ENCODE peak calls at places on chromosome 19, in four cellular contexts. C, T, H and V are unnamed samples.

GRCh38 chr19:17292301-17293074 is 10.7 kb downstream of the ABHD8 start:
- DNase-seq in C (peak), T (peak), H (peak), V (peak)

GRCh38 chr19:48113190-48113917 is 2.7 kb upstream of the PLA2G4C start:
- DNase-seq in C (no peak), T (no peak), H (no peak), V (no peak)

GRCh38 chr19:51325161-51325979 is 13.9 kb downstream of the IGLON5 start:
- DNase-seq in C (no peak), T (no peak), H (no peak), V (no peak)

GRCh38 chr19:33957804-33958203 is 161.1 kb downstream of the KCTD15 start:
- DNase-seq in C (no peak), T (no peak), H (no peak), V (no peak)

GRCh38 chr19:7159105-7159933 is 89.8 kb downstream of the ZNF557 start:
- DNase-seq in C (peak), T (peak), H (no peak), V (no peak)

GRCh38 chr19:43465468-43466120 is at the start of gene LYPD3:
- DNase-seq in C (no peak), T (no peak), H (no peak), V (no peak)

GRCh38 chr19:28235606-28236125 is 977.3 kb downstream of the UQCRFS1 start:
- DNase-seq in C (no peak), T (no peak), H (no peak), V (no peak)

GRCh38 chr19:7843521-7843920 is 13.5 kb downstream of the EVI5L start:
- DNase-seq in C (no peak), T (no peak), H (no peak), V (no peak)

GRCh38 chr19:51802775-51803174 is 7.8 kb downstream of the FPR3 start:
- DNase-seq in C (no peak), T (no peak), H (no peak), V (no peak)

GRCh38 chr19:33813391-33814101 is 16.9 kb downstream of the KCTD15 start:
- DNase-seq in C (no peak), T (no peak), H (no peak), V (no peak)

GRCh38 chr19:51809787-51810186 is 14.8 kb downstream of the FPR3 start:
- DNase-seq in C (no peak), T (peak), H (no peak), V (no peak)

GRCh38 chr19:12137541-12137940 is 2.6 kb downstream of the ZNF20 start:
- DNase-seq in C (no peak), T (no peak), H (no peak), V (no peak)

GRCh38 chr19:31304877-31305312 is 44.3 kb downstream of the TSHZ3 start:
- DNase-seq in C (no peak), T (no peak), H (no peak), V (no peak)

GRCh38 chr19:9014809-9015208 is 4.6 kb upstream of the MUC16 start:
- DNase-seq in C (no peak), T (no peak), H (no peak), V (no peak)

GRCh38 chr19:21704320-21704719 is 63.1 kb downstream of the ZNF100 start:
- DNase-seq in C (no peak), T (no peak), H (no peak), V (no peak)

GRCh38 chr19:13588953-13589833 is 82.9 kb upstream of the CACNA1A start:
- DNase-seq in C (no peak), T (peak), H (peak), V (peak)

GRCh38 chr19:616276-616675 is 17.1 kb downstream of the POLRMT start:
- DNase-seq in C (no peak), T (no peak), H (no peak), V (no peak)

GRCh38 chr19:31518216-31518615 is 169.0 kb upstream of the TSHZ3 start:
- DNase-seq in C (no peak), T (no peak), H (no peak), V (no peak)

GRCh38 chr19:47497821-47498520 is 14.0 kb upstream of the KPTN start:
- DNase-seq in C (no peak), T (no peak), H (no peak), V (no peak)

GRCh38 chr19:49890349-49891311 is 6.1 kb downstream of the IL4I1 start:
- DNase-seq in C (no peak), T (no peak), H (peak), V (peak)

GRCh38 chr19:17737690-17738153 is 13.6 kb upstream of the FCHO1 start:
- DNase-seq in C (no peak), T (no peak), H (no peak), V (no peak)

GRCh38 chr19:2015611-2015950 is at the start of gene BTBD2:
- DNase-seq in C (no peak), T (peak), H (no peak), V (no peak)

GRCh38 chr19:2014081-2014693 is 1.3 kb downstream of the BTBD2 start:
- DNase-seq in C (no peak), T (no peak), H (no peak), V (no peak)

GRCh38 chr19:2014731-2015610 is 543 bp downstream of the BTBD2 start:
- DNase-seq in C (no peak), T (no peak), H (peak), V (peak)

GRCh38 chr19:2012941-2013682 is 2.4 kb downstream of the BTBD2 start:
- DNase-seq in C (no peak), T (no peak), H (peak), V (no peak)

GRCh38 chr19:2013683-2013961 is 1.9 kb downstream of the BTBD2 start:
- DNase-seq in C (no peak), T (no peak), H (no peak), V (no peak)
- TF ChIP-seq CTCF in C (no peak), T (no peak), H (no peak), V (no peak)

DNA sequence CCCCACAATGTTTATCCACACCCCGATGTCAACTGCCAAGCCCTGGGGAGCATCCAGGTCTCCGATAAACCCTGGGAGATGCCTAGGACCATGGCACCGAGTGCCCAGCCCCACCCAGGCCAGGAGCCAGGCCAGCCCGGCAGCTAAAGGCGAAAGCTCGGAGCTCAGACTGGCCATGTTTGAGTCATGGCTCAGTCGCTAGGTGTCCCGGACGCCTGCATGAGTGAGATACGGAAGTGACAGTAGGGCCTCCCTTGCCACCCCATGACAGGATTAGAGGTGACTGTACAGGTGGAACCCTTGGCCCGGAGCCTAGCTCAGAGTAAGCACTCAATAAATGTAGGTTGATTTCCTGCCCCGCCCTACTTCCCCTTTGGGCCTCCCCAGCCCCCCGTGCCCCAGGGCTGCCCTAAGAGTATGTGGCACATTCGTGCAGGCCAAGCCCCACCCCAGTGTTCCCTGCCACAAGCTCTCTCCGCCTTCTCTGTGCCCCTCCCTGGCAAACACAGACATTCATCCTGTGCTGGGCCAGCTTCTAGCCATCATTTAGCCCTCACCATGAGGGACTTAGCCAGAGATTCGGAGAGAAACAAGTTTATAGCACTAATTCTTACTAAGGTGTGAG is 5.8 kb upstream of the TPM4 start:
- DNase-seq in C (no peak), T (peak), H (peak), V (peak)
- TF ChIP-seq CTCF in C (no peak), T (no peak), H (no peak), V (peak)

DNA sequence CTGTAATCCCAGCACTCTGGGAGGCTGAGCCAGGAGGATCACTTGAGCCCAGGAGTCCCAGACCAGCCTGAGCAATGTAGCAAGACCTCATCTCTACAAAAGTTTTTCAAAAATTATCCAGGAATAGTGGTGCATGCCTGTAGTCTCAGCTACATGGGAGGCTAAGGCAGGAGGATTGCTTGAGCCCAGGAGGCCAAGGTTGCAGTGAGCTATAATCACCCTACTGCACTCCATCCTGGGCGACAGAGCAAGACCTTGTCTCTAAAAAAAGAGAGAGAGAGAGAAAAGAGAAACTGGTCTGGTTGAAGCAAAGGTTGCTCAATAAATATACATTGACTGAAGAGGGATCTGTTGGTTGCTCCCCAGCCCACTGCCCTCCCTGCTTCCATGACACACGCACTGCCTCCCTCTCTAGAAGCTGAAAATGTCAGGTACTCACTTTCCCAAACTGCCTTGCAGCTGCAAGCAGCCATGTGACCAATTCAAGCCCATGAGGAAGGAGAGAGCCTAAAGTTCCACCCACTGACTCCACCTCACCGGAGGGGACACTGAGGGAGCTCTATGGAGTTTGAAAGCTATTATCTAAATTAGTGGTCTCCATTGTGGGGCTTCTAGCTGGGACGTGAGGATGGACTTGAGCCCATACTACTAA is 14.0 kb downstream of the CEACAM16 start:
- DNase-seq in C (no peak), T (no peak), H (no peak), V (no peak)
- TF ChIP-seq CTCF in C (no peak), T (no peak), H (no peak), V (no peak)

DNA sequence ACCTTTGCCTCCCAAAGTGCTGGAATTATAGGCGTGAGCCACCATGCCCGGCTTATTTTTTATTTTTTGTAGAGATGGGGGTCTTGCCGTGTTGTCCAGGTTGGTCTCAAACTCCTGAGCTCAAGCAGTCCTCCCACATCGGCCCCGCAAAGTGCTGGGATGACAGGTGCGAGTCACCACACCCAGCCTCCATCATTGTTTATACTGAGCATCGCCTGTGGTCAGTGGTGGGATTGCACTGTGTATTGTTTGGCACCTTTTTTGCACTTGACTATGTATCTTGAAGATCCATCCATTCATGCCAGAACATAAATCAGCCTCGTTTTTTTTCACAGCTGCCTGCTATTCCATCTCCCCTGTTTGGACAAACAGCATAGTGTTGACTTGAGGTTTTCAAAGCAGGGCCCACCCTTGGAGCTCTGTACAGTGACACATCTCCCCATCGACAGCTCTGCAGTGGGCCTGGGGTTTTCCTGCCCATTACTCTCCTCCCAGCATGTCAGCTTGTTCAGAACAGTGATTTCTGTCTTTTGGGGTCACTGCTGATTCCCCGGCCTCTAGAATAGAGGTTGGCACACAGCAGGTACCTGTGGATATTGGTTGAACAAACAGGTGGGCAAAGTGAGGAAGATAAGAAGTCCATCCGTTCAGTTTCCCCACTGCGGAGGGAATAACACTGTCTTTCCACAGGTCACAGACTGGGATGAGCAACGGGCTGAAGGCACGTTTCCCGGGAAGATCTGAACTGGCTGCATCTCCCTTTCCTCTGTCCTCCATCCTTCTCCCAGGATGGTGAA is 8.2 kb upstream of the UPK1A start:
- DNase-seq in C (no peak), T (no peak), H (no peak), V (no peak)
- TF ChIP-seq CTCF in C (no peak), T (no peak), H (no peak), V (peak)

DNA sequence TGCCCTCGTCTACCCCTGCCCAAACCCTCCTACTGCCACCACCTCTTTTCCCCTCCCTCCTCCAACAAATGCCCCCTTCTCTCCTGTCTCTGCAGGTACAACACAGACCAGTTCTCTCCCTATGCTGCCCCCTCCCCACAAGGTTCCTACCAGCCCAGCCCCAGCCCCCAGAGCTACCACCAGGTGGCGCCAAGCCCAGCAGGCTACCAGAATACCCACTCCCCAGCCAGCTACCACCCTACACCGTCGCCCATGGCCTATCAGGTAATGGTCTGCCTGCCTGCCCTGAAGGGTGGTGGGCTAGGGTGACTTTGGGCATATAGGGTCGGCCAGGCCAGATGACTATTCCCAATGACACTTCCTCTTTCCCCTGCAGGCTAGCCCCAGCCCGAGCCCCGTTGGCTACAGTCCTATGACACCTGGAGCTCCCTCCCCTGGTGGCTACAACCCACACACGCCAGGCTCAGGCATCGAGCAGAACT is 6.5 kb upstream of the TIMM50 start:
- DNase-seq in C (no peak), T (peak), H (peak), V (peak)
- TF ChIP-seq CTCF in C (peak), T (peak), H (peak), V (peak)

GRCh38 chr19:39825531-39826076 is 8.4 kb downstream of the DYRK1B start:
- DNase-seq in C (no peak), T (no peak), H (no peak), V (no peak)

GRCh38 chr19:39826311-39826945 is 7.5 kb downstream of the DYRK1B start:
- DNase-seq in C (no peak), T (no peak), H (no peak), V (no peak)

GRCh38 chr19:39828634-39829032 is 5.3 kb downstream of the DYRK1B start:
- DNase-seq in C (no peak), T (no peak), H (peak), V (no peak)

GRCh38 chr19:39828015-39828633 is 5.8 kb downstream of the DYRK1B start:
- DNase-seq in C (no peak), T (no peak), H (no peak), V (no peak)

GRCh38 chr19:39827216-39827615 is 6.7 kb downstream of the DYRK1B start:
- DNase-seq in C (no peak), T (no peak), H (no peak), V (no peak)
- TF ChIP-seq CTCF in C (no peak), T (no peak), H (no peak), V (no peak)

DNA sequence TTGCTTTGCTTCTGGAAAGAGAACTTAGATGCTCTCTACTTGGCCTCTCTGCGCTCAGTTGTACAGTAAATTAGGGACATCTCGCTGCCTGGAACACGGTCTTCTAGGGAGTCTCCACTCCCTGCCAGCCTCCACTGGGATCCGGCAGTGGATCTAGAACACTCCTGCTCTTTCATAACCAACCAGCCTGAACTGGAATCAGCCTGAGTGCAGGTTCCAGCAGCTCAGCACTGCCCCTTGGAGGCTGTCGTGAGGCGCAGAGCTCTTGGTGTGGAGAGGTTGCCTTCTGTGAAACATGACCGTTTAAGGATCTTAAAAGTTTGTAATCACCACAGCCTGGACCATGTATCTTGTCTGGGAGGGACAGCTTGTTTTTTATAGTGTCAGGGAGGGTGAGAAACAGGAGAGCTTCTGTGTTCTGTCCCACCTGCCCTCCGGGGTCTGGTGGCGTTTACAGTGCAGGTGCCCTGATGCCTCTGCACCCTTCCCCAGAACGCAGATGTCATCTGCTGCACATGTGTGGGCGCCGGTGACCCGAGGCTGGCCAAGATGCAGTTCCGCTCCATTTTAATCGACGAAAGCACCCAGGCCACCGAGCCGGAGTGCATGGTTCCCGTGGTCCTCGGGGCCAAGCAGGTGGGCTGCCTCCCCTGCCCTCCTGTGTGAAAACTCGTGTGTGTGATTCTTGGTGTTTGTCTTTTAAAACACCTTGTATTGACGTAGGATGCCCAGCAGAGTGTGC is 24.8 kb downstream of the UPF1 start:
- DNase-seq in C (no peak), T (no peak), H (no peak), V (no peak)
- TF ChIP-seq CTCF in C (peak), T (peak), H (no peak), V (peak)

GRCh38 chr19:15072930-15073647 is 8.9 kb upstream of the OR1I1 start:
- DNase-seq in C (no peak), T (no peak), H (no peak), V (no peak)
- TF ChIP-seq CTCF in C (no peak), T (no peak), H (no peak), V (no peak)

DNA sequence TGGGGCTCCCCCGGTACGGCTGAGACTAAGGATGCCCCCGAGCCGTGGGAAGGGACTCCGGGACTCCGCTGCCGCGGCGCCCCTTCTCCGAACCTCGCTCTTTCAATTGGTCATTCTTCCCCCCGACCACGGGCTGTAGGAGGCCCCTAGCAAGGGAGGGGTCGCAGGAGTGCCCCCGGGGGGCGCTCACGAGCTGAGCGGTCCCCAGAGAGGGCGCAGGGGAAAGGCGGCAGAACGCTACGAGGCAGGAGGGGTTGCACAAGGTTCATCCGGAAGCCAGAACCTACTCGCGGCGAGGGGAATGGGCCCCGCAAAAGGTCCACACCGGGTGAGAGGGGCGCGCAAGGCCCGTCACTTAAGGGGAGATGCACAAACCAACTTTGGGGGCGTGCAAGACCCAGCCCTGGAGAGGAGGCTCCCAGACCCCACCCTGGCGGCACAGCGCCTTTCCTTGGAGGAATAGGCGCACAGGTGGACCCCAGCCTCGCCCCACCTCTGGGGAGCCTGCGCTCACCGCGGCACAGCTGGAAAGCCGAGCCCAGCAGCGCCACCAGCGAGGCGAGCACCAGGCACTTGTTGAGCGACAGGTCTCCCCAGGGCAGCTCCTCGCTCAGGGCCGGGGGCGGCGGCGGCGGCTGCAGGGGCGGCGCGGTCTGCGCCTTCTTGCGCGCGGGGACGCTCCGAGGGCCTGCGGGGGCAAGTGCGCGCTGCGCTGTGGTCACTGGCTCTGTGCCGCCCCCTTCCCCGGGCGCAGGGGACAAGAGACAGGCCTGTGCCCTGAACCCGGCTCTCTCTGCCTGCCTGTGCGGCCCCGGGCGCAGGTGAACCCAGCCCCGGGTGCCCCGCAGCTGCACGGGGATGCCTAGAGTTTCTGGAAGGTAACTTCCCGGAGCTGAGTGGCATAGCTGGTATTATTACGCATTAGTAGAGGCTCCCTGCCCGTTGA is 2.8 kb downstream of the JSRP1 start:
- DNase-seq in C (no peak), T (no peak), H (peak), V (peak)
- TF ChIP-seq CTCF in C (peak), T (peak), H (peak), V (peak)